ENCODE peak calls at places on chromosomes 12 and 14, in five cellular contexts. I, T, E, K and M are unnamed samples.

GRCh38 chr12:54134395-54134794 is 54.4 kb downstream of the SMUG1 start:
- DNase-seq in I (no peak), K (no peak), T (no peak), E (no peak), M (no peak)

GRCh38 chr14:93954900-93955891 is 21.2 kb downstream of the ASB2 start:
- DNase-seq in E (peak), K (no peak), I (no peak), T (no peak), M (no peak)

GRCh38 chr14:60266021-60266937 is 17.3 kb downstream of the PPM1A start:
- DNase-seq in K (no peak), T (no peak), I (peak), E (no peak), M (peak)

GRCh38 chr14:91417134-91417982 is at the start of gene CCDC88C:
- DNase-seq in I (peak), K (no peak), E (peak), T (peak), M (peak)

GRCh38 chr14:96139169-96139568 is 65.5 kb upstream of the BDKRB2 start:
- DNase-seq in K (no peak), I (no peak), E (no peak), T (no peak), M (no peak)

GRCh38 chr12:67455236-67455635 is 186.1 kb downstream of the CAND1 start:
- DNase-seq in E (no peak), T (no peak), I (no peak), K (no peak), M (no peak)

GRCh38 chr12:42969357-42969756 is 379.8 kb upstream of the PRICKLE1 start:
- DNase-seq in T (peak), I (peak), E (no peak), K (no peak), M (no peak)

GRCh38 chr12:63955831-63956685 is 111.6 kb downstream of the SRGAP1 start:
- DNase-seq in K (no peak), E (no peak), T (no peak), I (no peak), M (no peak)

GRCh38 chr14:102772781-102773570 is 4.3 kb upstream of the TRAF3 start:
- DNase-seq in I (peak), T (no peak), K (no peak), E (no peak), M (peak)

GRCh38 chr14:79631276-79631675 is 580.0 kb downstream of the DIO2 start:
- DNase-seq in K (no peak), I (peak), E (no peak), T (no peak), M (no peak)

GRCh38 chr12:90211017-90211416 is 502.4 kb upstream of the ATP2B1 start:
- DNase-seq in E (no peak), T (no peak), K (no peak), I (no peak), M (no peak)

GRCh38 chr14:65229431-65230286 is 127.3 kb upstream of the MAX start:
- DNase-seq in I (peak), K (no peak), T (peak), E (peak), M (no peak)

GRCh38 chr12:125340791-125341190 is 275.6 kb downstream of the AACS start:
- DNase-seq in I (peak), T (peak), K (peak), E (peak), M (no peak)

GRCh38 chr14:37583358-37584210 is 11.5 kb downstream of the FOXA1 start:
- DNase-seq in E (peak), I (peak), T (no peak), K (no peak), M (no peak)

GRCh38 chr12:128994869-128995268 is 141.6 kb downstream of the GLT1D1 start:
- DNase-seq in E (no peak), K (no peak), T (no peak), I (no peak), M (no peak)

GRCh38 chr14:58572092-58572853 is 65.5 kb upstream of the DACT1 start:
- DNase-seq in K (no peak), E (no peak), I (peak), T (no peak), M (peak)

GRCh38 chr12:123050331-123050809 is 69.9 kb downstream of the ARL6IP4 start:
- DNase-seq in I (no peak), E (no peak), T (peak), K (peak), M (no peak)

GRCh38 chr12:122495258-122495657 is 5.5 kb downstream of the ZCCHC8 start:
- DNase-seq in I (no peak), K (no peak), E (no peak), T (no peak), M (no peak)

GRCh38 chr12:115451785-115452736 is 768.1 kb upstream of the TBX3 start:
- DNase-seq in K (no peak), E (no peak), I (peak), T (peak), M (peak)

DNA sequence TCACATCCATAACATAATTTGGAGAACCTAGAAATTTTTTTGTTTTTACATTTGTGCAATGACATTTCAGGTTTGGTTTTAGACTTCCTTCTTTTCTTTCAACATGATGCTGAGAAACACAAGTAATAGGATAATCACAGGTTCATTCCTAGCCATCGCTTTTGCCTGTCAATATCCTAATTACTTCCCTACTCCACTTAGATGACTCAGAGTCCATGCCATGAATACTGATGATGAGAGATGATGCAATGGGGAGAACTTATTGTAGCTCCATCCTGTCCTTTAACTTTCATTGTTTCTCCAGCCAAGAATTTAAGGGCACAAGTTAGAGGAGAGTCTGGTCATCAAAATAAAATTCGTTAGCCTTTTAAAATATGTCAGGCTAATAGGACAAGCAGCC is 101.3 kb downstream of the PTPRO start:
- DNase-seq in I (peak), K (no peak), E (no peak), T (no peak), M (no peak)
- H3K4me3 ChIP-seq in I (no peak), K (no peak), E (no peak), T (no peak), M (no peak)

GRCh38 chr12:69886101-69886500 is 61.1 kb downstream of the MYRFL start:
- DNase-seq in E (no peak), K (no peak), I (no peak), T (no peak), M (no peak)
- H3K4me3 ChIP-seq in E (no peak), K (no peak), I (no peak), T (no peak), M (no peak)

GRCh38 chr14:52834440-52834842 is 43.0 kb upstream of the GNPNAT1 start:
- DNase-seq in I (no peak), E (no peak), K (no peak), T (no peak), M (no peak)
- H3K4me3 ChIP-seq in I (no peak), E (no peak), K (no peak), T (no peak), M (no peak)

GRCh38 chr14:88322505-88323085 is 474 bp downstream of the KCNK10 start:
- DNase-seq in I (no peak), E (no peak), K (no peak), T (no peak), M (no peak)
- H3K4me3 ChIP-seq in I (no peak), E (peak), K (no peak), T (peak), M (no peak)

DNA sequence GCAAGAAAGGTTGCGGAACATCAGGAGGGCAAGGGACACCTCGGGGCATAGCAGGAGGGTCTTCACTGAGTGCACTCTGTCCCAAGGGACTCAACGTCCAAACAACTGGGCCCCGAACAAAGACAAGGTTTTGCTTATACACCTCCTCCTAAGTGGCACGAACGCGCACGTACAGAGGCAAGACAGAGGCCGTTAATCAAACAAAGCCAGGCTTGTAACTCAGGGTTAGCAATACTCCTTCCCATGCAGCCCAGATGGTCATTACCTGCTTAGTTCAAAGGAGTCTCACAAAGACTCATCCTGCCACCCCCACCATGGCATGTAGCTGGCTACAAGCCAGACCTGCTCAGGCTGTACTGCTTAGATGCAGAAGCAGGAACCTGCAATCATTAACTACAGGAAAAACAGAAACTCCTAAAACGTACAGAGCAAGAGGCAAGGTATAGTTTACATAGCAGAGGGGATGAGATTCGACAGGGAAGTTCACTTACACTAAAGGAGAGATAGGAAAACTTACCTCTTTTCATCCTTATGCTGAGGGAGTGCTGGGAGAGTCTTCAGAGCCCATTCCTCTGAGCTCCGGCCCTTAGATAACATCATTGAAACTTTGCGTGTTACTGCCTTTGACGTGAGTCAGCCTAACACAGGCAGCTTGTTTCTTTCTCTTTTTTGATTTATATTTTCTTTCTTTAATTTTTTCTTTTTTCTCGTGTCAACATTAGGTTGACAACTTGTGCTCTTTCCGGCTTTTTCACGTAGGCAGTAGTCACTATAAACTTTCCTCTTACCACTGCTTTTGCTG is 1319.1 kb downstream of the TMEM121 start:
- DNase-seq in K (peak), I (no peak), T (no peak), E (peak), M (peak)
- H3K4me3 ChIP-seq in K (peak), I (no peak), T (peak), E (peak), M (peak)

GRCh38 chr12:62776997-62777396 is 158.0 kb downstream of the PPM1H start:
- DNase-seq in E (no peak), K (no peak), T (no peak), I (no peak), M (no peak)
- H3K4me3 ChIP-seq in E (no peak), K (no peak), T (no peak), I (no peak), M (no peak)

GRCh38 chr14:75456069-75457023 is 28.5 kb downstream of the JDP2 start:
- DNase-seq in T (no peak), K (no peak), I (no peak), E (peak), M (no peak)

GRCh38 chr14:75452900-75453816 is 25.3 kb downstream of the JDP2 start:
- DNase-seq in K (no peak), E (peak), I (peak), T (peak), M (no peak)

GRCh38 chr14:75452324-75452723 is 24.5 kb downstream of the JDP2 start:
- DNase-seq in K (no peak), I (peak), T (peak), E (no peak), M (no peak)

GRCh38 chr14:75454963-75455546 is 27.2 kb downstream of the JDP2 start:
- DNase-seq in T (peak), I (peak), E (peak), K (no peak), M (no peak)

DNA sequence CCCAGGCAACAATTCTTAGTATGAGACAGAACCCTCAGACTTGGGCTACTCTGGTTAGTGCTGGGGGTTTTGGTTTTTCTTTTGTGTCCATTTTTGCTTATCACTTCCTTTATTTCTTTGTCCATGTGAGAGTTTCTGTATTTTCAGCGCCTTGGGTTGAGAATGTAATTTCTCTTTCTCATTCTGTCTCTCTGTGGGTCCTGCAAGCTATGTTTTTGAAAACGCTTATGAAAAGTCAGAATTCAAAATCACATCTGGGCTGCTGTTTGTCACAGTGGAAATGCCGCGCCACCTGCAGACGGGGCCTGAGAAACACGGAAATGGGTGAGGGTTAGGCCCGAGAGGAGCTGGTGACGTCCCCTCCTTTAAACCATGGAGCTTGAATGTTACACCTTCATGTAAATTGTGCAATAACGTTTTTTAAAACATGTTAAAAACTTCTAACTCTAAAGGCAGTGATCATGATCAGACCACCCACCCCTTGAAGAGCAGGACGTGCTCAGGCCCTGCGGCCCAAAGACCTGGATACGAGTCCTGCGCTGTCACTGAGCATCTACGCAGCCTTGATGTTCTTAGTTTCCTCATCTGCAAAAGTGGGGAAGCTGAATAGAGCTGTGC is 26.1 kb downstream of the JDP2 start:
- DNase-seq in E (no peak), T (no peak), I (peak), K (no peak), M (no peak)
- H3K4me3 ChIP-seq in E (no peak), T (no peak), I (no peak), K (no peak), M (no peak)

GRCh38 chr14:62118871-62119270 is 356.7 kb downstream of the SNAPC1 start:
- DNase-seq in K (no peak), I (no peak), T (no peak), E (no peak), M (no peak)
- H3K4me3 ChIP-seq in K (no peak), I (no peak), T (no peak), E (no peak), M (no peak)